ENCODE peak calls at places on chromosome 22, in nine cellular contexts. E is mesendoderm, C is adrenal gland, W is sigmoid colon, Z is kidney, F is gastrocnemius medialis, H is heart right ventricle, U is A549, I is RWPE1. O is an unnamed sample.
A peak's percentile ranks its signal among the peaks of the same experiment; 100 is the strongest.

GRCh38 chr22:39180566-39180965 is 28.1 kb upstream of the CBX7 start:
- DNase-seq in E (no peak), C (peak; percentile 43), W (no peak), Z (no peak), F (no peak), H (no peak), U (no peak), I (no peak), O (no peak)

GRCh38 chr22:39941661-39942060 is 18.5 kb upstream of the TMA7B start:
- DNase-seq in E (no peak), C (no peak), W (no peak), Z (no peak), F (no peak), H (no peak), U (no peak), I (no peak), O (no peak)

GRCh38 chr22:45769569-45770210 is 98.1 kb downstream of the ATXN10 start:
- DNase-seq in E (no peak), C (no peak), W (no peak), Z (no peak), F (peak; percentile 46), H (no peak), U (no peak), I (no peak), O (no peak)

GRCh38 chr22:26054846-26055245 is 114.4 kb upstream of the SEZ6L start:
- DNase-seq in E (no peak), C (no peak), W (no peak), Z (no peak), F (no peak), H (no peak), U (no peak), I (no peak), O (no peak)

GRCh38 chr22:48758905-48759875 is 1068.5 kb downstream of the BRD1 start:
- DNase-seq in E (no peak), C (peak; percentile 27), W (peak; percentile 39), Z (no peak), F (no peak), H (no peak), U (no peak), I (no peak), O (peak; percentile 43)

GRCh38 chr22:24768537-24769374 is 5.8 kb downstream of the PIWIL3 start:
- DNase-seq in E (peak; percentile 69), C (peak; percentile 87), W (peak; percentile 70), Z (no peak), F (peak; percentile 5), H (no peak), U (peak; percentile 61), I (peak; percentile 34), O (no peak)

GRCh38 chr22:26894766-26895485 is 237.5 kb downstream of the MIAT start:
- DNase-seq in E (no peak), C (peak; percentile 78), W (no peak), Z (no peak), F (no peak), H (no peak), U (peak; percentile 82), I (peak; percentile 85), O (peak; percentile 56)

GRCh38 chr22:45271667-45272188 is 13.0 kb upstream of the UPK3A start:
- DNase-seq in E (no peak), C (peak; percentile 62), W (peak; percentile 92), Z (peak; percentile 90), F (peak; percentile 88), H (peak; percentile 63), U (no peak), I (no peak), O (no peak)

GRCh38 chr22:19868773-19869471 is 14.2 kb upstream of the GNB1L start:
- DNase-seq in E (no peak), C (peak; percentile 44), W (peak; percentile 58), Z (peak; percentile 59), F (no peak), H (no peak), U (no peak), I (no peak), O (no peak)

GRCh38 chr22:32005453-32005852 is 37.6 kb upstream of the SLC5A1 start:
- DNase-seq in E (peak; percentile 79), C (no peak), W (no peak), Z (no peak), F (no peak), H (no peak), U (no peak), I (peak; percentile 13), O (no peak)

GRCh38 chr22:42427211-42427610 is 5.0 kb downstream of the NFAM1 start:
- DNase-seq in E (no peak), C (no peak), W (no peak), Z (no peak), F (no peak), H (no peak), U (no peak), I (no peak), O (no peak)

GRCh38 chr22:28369849-28370248 is 309.8 kb downstream of the TTC28 start:
- DNase-seq in E (peak; percentile 27), C (no peak), W (no peak), Z (no peak), F (no peak), H (no peak), U (no peak), I (no peak), O (no peak)

GRCh38 chr22:19626042-19626560 is 88.2 kb upstream of the SEPTIN5 start:
- DNase-seq in E (no peak), C (no peak), W (peak; percentile 50), Z (no peak), F (no peak), H (no peak), U (no peak), I (no peak), O (no peak)

GRCh38 chr22:42604403-42604802 is 10.3 kb downstream of the POLDIP3 start:
- DNase-seq in E (no peak), C (no peak), W (no peak), Z (no peak), F (no peak), H (no peak), U (no peak), I (no peak), O (no peak)

DNA sequence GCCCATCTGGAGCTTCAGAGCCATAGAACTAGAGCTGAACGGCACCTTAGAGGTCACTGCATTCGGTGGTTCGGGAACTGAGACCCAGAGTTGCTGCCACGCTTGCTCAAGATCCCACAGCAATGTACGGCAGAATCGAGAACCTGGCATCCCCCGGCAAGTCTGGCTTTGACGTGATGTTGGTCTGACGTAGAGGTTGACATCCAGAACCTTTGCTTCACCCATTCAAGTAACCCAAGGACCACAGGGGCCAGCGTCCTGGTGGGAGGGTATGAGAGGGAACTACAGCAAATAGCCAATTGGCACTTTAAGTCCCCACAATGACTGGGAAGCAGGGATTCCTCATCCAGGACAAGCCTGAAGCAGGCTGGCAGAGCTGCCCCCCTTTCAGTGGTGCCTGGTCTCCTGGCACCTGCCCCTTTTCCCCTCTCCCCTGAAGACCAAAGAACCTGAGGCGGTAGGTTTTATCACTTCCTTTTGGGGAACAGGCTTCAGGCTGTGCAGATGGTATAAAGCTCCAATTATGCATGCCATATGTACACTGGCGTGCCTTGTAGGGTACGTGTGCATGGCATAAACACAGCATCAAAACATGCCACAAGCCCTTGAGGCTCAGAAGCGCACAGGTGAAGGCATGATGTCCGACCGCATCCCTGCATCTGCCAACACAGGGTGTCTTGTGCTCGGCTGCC is 15.3 kb upstream of the TEF start:
- DNase-seq in E (no peak), C (no peak), W (no peak), Z (no peak), F (no peak), H (no peak), U (no peak), I (no peak), O (no peak)
- H3K27ac ChIP-seq in E (no peak overlapping the region), C (no peak overlapping the region), W (peak overlapping the region; percentile 83), Z (peak overlapping the region; percentile 62), F (peak overlapping the region; percentile 86), H (peak overlapping the region; percentile 58), U (peak overlapping the region; percentile 67), I (peak overlapping the region; percentile 73), O (no peak overlapping the region)

DNA sequence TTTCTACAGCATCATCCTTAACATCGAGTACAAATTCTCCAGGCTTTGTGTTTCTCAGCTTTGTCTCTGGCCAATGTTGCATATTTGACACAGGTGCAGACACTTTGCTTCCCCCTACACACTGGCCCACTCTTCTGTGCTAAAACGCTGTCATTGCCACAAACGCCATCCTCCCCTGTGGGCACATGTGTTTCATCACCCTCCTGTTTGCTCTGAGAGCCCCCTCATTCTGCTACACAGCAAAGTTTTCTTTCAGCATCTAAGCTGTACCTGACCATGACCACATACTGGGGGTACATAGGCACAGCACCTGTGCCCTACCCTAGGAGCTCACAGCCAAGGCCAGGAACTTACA is 8.0 kb upstream of the IGLL5 start:
- DNase-seq in E (no peak), C (peak; percentile 18), W (no peak), Z (peak; percentile 17), F (no peak), H (no peak), U (no peak), I (no peak), O (no peak)
- H3K27ac ChIP-seq in E (no peak overlapping the region), C (no peak overlapping the region), W (no peak overlapping the region), Z (no peak overlapping the region), F (no peak overlapping the region), H (no peak overlapping the region), U (no peak overlapping the region), I (no peak overlapping the region), O (no peak overlapping the region)

DNA sequence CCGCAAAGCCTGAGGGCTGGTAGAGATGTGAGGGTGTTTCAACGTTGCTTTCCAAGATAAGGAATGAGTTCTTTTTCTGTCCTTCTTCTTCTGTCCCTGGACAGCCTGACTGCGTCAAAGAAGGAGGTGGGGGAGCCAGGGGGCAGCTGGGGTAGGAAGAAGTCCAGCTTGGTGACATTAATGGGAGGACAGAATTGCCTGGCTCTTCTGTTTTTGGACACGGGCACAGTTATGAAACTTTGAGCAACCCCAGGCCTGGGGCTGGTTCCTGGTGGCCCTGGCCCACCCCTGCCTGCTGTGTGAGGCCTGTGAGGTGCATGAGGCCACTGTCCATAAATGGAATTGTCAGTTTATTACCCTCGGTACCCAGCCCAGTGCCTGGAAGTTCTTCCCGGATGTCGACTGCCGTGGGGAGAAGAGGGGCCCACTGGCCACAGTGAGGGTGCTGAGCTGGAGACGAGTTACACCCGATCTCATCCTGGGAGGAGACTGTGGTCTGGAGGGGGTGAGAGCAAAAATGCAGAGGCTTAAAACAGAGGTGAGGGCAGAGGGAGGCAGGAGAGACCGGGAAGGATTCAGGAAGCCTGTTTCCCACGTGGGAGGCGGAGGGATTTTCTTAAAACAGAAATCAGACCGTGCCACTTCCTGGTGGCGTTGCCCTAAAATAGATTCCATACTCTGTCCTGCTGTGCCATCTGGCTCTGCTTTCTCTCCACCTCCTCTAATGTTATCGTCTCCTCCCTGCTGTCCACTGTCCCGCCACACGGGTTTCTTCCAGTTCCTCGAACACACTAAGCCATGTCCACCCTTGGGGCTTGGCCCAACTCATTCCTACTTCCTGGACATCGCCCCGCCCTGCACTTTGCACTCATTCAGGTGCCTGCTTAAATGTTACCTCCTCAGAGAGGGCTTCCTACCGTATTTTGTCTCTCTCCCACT is 59.7 kb upstream of the RASD2 start:
- DNase-seq in E (no peak), C (peak; percentile 68), W (peak; percentile 90), Z (no peak), F (no peak), H (no peak), U (no peak), I (no peak), O (no peak)
- H3K27ac ChIP-seq in E (no peak overlapping the region), C (peak overlapping the region; percentile 5), W (peak overlapping the region; percentile 87), Z (peak overlapping the region; percentile 58), F (peak overlapping the region; percentile 54), H (peak overlapping the region; percentile 44), U (peak overlapping the region; percentile 36), I (no peak overlapping the region), O (no peak overlapping the region)

DNA sequence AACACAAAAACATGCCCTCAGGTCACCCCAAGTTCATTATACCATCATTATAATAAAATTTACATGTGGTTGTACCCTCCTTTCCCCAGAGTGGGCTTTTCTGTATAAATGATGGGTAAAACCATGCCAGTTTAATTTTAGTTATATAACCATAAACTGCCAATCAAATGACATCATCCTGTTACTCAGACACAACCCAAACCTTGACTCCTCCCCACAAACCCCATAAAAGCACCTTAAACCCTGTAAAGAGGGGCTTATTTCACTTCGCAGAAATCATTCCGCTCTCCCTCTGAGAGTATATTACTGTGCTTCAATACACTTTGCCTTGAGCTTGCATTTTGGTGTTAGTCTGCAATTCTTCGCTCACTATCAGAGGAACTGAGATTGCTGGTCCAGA is 5.5 kb upstream of the APOL3 start:
- DNase-seq in E (peak; percentile 48), C (no peak), W (no peak), Z (no peak), F (no peak), H (no peak), U (no peak), I (no peak), O (no peak)
- H3K27ac ChIP-seq in E (no peak overlapping the region), C (no peak overlapping the region), W (no peak overlapping the region), Z (no peak overlapping the region), F (no peak overlapping the region), H (no peak overlapping the region), U (no peak overlapping the region), I (no peak overlapping the region), O (no peak overlapping the region)